ENCODE peak calls at places on chromosomes 7 and 10, in four cellular contexts. J is transverse colon, U is suprapubic skin, K is lower lobe of right lung. E is an unnamed sample.

GRCh38 chr7:108324053-108325038 is 131.9 kb downstream of the NRCAM start:
- DNase-seq in K (no peak), J (no peak), U (no peak), E (no peak)

GRCh38 chr10:103855424-103855823 is at the start of gene SH3PXD2A:
- DNase-seq in K (no peak), U (no peak), J (peak; percentile 57), E (no peak)

GRCh38 chr10:126170367-126170766 is 217.9 kb downstream of the ADAM12 start:
- DNase-seq in J (no peak), K (no peak), U (no peak), E (no peak)

GRCh38 chr7:39741942-39742623 is 118.7 kb downstream of the RALA start:
- DNase-seq in K (peak; percentile 72), U (no peak), J (peak; percentile 48), E (no peak)

GRCh38 chr10:33566001-33566400 is 231.5 kb upstream of the NRP1 start:
- DNase-seq in J (no peak), K (no peak), U (no peak), E (no peak)

GRCh38 chr10:33291053-33291592 is 43.3 kb downstream of the NRP1 start:
- DNase-seq in U (no peak), K (no peak), J (no peak), E (no peak)

GRCh38 chr7:157690833-157691382 is 354.1 kb downstream of the DNAJB6 start:
- DNase-seq in K (no peak), U (peak; percentile 59), J (peak; percentile 21), E (no peak)

GRCh38 chr10:112875474-112876267 is 74.4 kb upstream of the TCF7L2 start:
- DNase-seq in J (peak; percentile 51), U (no peak), K (no peak), E (no peak)

GRCh38 chr10:67225226-67225625 is 299.4 kb downstream of the LRRTM3 start:
- DNase-seq in K (no peak), J (no peak), U (no peak), E (no peak)

GRCh38 chr7:28389504-28390385 is 22.6 kb upstream of the CREB5 start:
- DNase-seq in K (no peak), U (no peak), J (no peak), E (no peak)

GRCh38 chr7:44633254-44634186 is 27.1 kb downstream of the OGDH start:
- DNase-seq in K (peak; percentile 59), J (peak; percentile 52), U (no peak), E (no peak)

GRCh38 chr7:71005109-71005508 is 126.8 kb upstream of the GALNT17 start:
- DNase-seq in K (no peak), U (no peak), J (no peak), E (no peak)

GRCh38 chr10:114359041-114359952 is 45.0 kb downstream of the AFAP1L2 start:
- DNase-seq in J (no peak), K (no peak), U (no peak), E (no peak)

GRCh38 chr7:23353172-23353571 is 54.0 kb downstream of the MALSU1 start:
- DNase-seq in J (no peak), K (no peak), U (no peak), E (no peak)

DNA sequence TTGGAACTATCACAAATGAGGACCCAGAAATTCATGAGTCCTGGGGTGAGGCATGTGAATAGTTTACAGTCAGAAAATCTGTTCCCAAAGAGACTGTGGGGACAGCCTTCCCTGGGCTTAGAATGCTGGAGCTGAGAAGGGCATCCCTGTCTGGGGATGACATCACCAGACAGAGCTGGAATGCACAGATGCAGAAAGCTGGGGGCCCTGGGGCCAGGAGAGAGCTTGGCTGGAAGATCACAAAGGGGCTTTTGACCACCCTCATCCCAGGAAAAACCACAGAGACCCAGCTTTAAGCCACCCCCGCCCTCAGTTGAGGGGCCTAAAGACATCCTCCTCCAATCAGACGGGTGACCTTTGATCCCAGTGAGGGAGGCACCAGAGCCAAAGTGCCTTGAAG is 264.5 kb downstream of the PLXNA4 start:
- DNase-seq in J (no peak), K (no peak), U (no peak), E (no peak)
- H3K4me1 ChIP-seq in J (no peaks in the 10 kb centered on the region), K (no peaks in the 10 kb centered on the region), U (no peaks in the 10 kb centered on the region), E (no peaks in the 10 kb centered on the region)

GRCh38 chr10:124727389-124727960 is 16.7 kb downstream of the FAM53B start:
- DNase-seq in K (no peak), J (peak; percentile 49), U (no peak), E (no peak)
- H3K27ac ChIP-seq in K (peak overlapping the region; percentile 82), J (peak overlapping the region; percentile 86), U (peak overlapping the region; percentile 71), E (no peak overlapping the region)

GRCh38 chr10:124640538-124641231 is 103.5 kb downstream of the FAM53B start:
- DNase-seq in K (peak; percentile 82), U (no peak), J (no peak), E (no peak)

GRCh38 chr10:124643281-124644009 is 100.7 kb downstream of the FAM53B start:
- DNase-seq in J (no peak), K (no peak), U (no peak), E (no peak)

GRCh38 chr10:124644281-124644680 is 99.9 kb downstream of the FAM53B start:
- DNase-seq in U (no peak), K (no peak), J (no peak), E (no peak)

GRCh38 chr10:124641282-124642075 is 102.7 kb downstream of the FAM53B start:
- DNase-seq in K (no peak), J (peak; percentile 38), U (no peak), E (no peak)

GRCh38 chr10:124642076-124642710 is 102.0 kb downstream of the FAM53B start:
- DNase-seq in K (peak; percentile 85), J (no peak), U (no peak), E (no peak)
- H3K4me1 ChIP-seq in K (peaks cover 95% of the 10 kb centered on the region), J (peaks cover 20% of the 10 kb centered on the region), U (peaks cover 86% of the 10 kb centered on the region), E (peaks cover 16% of the 10 kb centered on the region)

GRCh38 chr10:70477661-70478162 is 855 bp upstream of the PALD1 start:
- DNase-seq in J (peak; percentile 23), K (no peak), U (no peak), E (no peak)
- H3K27ac ChIP-seq in J (peak overlapping the region; percentile 73), K (peak overlapping the region; percentile 81), U (no peak overlapping the region), E (no peak overlapping the region)

GRCh38 chr10:49465717-49466116 is 69.8 kb upstream of the DRGX start:
- DNase-seq in U (no peak), K (no peak), J (no peak), E (no peak)
- H3K4me1 ChIP-seq in U (no peaks in the 10 kb centered on the region), K (no peaks in the 10 kb centered on the region), J (no peaks in the 10 kb centered on the region), E (no peaks in the 10 kb centered on the region)